ENCODE peak calls at places on chromosomes 11 and 22, in five cellular contexts. One of them, this sample, is unnamed.

GRCh38 chr11:57301711-57302423 is 22.9 kb downstream of the TNKS1BP1 start:
- DNase-seq in naive thymus-derived CD4-positive, alpha-beta T cell: no peak
- DNase-seq in activated CD4-positive, alpha-beta T cell treated with anti-CD3 and anti-CD28 coated beads, Interleukin-2, amount 10 ng/mL, durations not matched to agents 7 days and 5 days: no peak
- DNase-seq in pons: no peak
- DNase-seq in T follicular helper cell: no peak
- DNase-seq in this sample: no peak

GRCh38 chr11:134261626-134262488 is 8.5 kb downstream of the ACAD8 start:
- DNase-seq in pons: no peak
- DNase-seq in T follicular helper cell: no peak
- DNase-seq in activated CD4-positive, alpha-beta T cell treated with anti-CD3 and anti-CD28 coated beads, Interleukin-2, amount 10 ng/mL, durations not matched to agents 7 days and 5 days: peak
- DNase-seq in naive thymus-derived CD4-positive, alpha-beta T cell: peak
- DNase-seq in this sample: peak

GRCh38 chr11:109853156-109853776 is 239.9 kb upstream of the ZC3H12C start:
- DNase-seq in activated CD4-positive, alpha-beta T cell treated with anti-CD3 and anti-CD28 coated beads, Interleukin-2, amount 10 ng/mL, durations not matched to agents 7 days and 5 days: peak
- DNase-seq in naive thymus-derived CD4-positive, alpha-beta T cell: no peak
- DNase-seq in T follicular helper cell: no peak
- DNase-seq in pons: no peak
- DNase-seq in this sample: peak

GRCh38 chr22:29816539-29816938 is 21.5 kb downstream of the ASCC2 start:
- DNase-seq in naive thymus-derived CD4-positive, alpha-beta T cell: no peak
- DNase-seq in activated CD4-positive, alpha-beta T cell treated with anti-CD3 and anti-CD28 coated beads, Interleukin-2, amount 10 ng/mL, durations not matched to agents 7 days and 5 days: no peak
- DNase-seq in pons: no peak
- DNase-seq in T follicular helper cell: no peak
- DNase-seq in this sample: no peak

GRCh38 chr11:36702330-36703054 is 104.5 kb upstream of the RAG2 start:
- DNase-seq in T follicular helper cell: no peak
- DNase-seq in activated CD4-positive, alpha-beta T cell treated with anti-CD3 and anti-CD28 coated beads, Interleukin-2, amount 10 ng/mL, durations not matched to agents 7 days and 5 days: peak
- DNase-seq in pons: peak
- DNase-seq in naive thymus-derived CD4-positive, alpha-beta T cell: no peak
- DNase-seq in this sample: peak

GRCh38 chr11:86152006-86152862 is 83.3 kb upstream of the PICALM start:
- DNase-seq in pons: peak
- DNase-seq in T follicular helper cell: no peak
- DNase-seq in activated CD4-positive, alpha-beta T cell treated with anti-CD3 and anti-CD28 coated beads, Interleukin-2, amount 10 ng/mL, durations not matched to agents 7 days and 5 days: no peak
- DNase-seq in naive thymus-derived CD4-positive, alpha-beta T cell: no peak
- DNase-seq in this sample: no peak

GRCh38 chr11:33980896-33981295 is 70.6 kb upstream of the CAPRIN1 start:
- DNase-seq in pons: no peak
- DNase-seq in activated CD4-positive, alpha-beta T cell treated with anti-CD3 and anti-CD28 coated beads, Interleukin-2, amount 10 ng/mL, durations not matched to agents 7 days and 5 days: no peak
- DNase-seq in naive thymus-derived CD4-positive, alpha-beta T cell: no peak
- DNase-seq in T follicular helper cell: no peak
- DNase-seq in this sample: no peak

GRCh38 chr22:39251762-39252460 is 7.1 kb upstream of the PDGFB start:
- DNase-seq in T follicular helper cell: no peak
- DNase-seq in activated CD4-positive, alpha-beta T cell treated with anti-CD3 and anti-CD28 coated beads, Interleukin-2, amount 10 ng/mL, durations not matched to agents 7 days and 5 days: no peak
- DNase-seq in pons: no peak
- DNase-seq in naive thymus-derived CD4-positive, alpha-beta T cell: no peak
- DNase-seq in this sample: no peak

GRCh38 chr11:72354356-72355115 is 79.8 kb downstream of the CLPB start:
- DNase-seq in pons: no peak
- DNase-seq in T follicular helper cell: no peak
- DNase-seq in naive thymus-derived CD4-positive, alpha-beta T cell: no peak
- DNase-seq in activated CD4-positive, alpha-beta T cell treated with anti-CD3 and anti-CD28 coated beads, Interleukin-2, amount 10 ng/mL, durations not matched to agents 7 days and 5 days: no peak
- DNase-seq in this sample: no peak

GRCh38 chr11:17077520-17078401 is at the start of gene RPS13:
- DNase-seq in T follicular helper cell: peak
- DNase-seq in pons: peak
- DNase-seq in activated CD4-positive, alpha-beta T cell treated with anti-CD3 and anti-CD28 coated beads, Interleukin-2, amount 10 ng/mL, durations not matched to agents 7 days and 5 days: peak
- DNase-seq in naive thymus-derived CD4-positive, alpha-beta T cell: peak
- DNase-seq in this sample: peak

This sample was measured in cardiac muscle cell.